ENCODE peak calls at places on chromosomes 1 and 21, in eight cellular contexts. One of them, this sample, is unnamed.
A peak's percentile ranks its signal among the peaks of the same experiment; 100 is the strongest.

GRCh38 chr21:46063227-46063626 is 34.7 kb upstream of the COL6A2 start:
- DNase-seq in activated CD4-positive, alpha-beta T cell treated with anti-CD3 and anti-CD28 coated beads for 36 hours: no peak
- DNase-seq in NCI-H2081: no peak
- DNase-seq in effector CD4-positive, alpha-beta T cell: no peak
- DNase-seq in CD8-positive, alpha-beta T cell: no peak
- DNase-seq in substantia nigra: no peak
- DNase-seq in iPS DF 6.9: no peak
- DNase-seq in HL-60: no peak
- DNase-seq in this sample: no peak

GRCh38 chr1:185044387-185044786 is 971 bp upstream of the RNF2 start:
- DNase-seq in activated CD4-positive, alpha-beta T cell treated with anti-CD3 and anti-CD28 coated beads for 36 hours: no peak
- DNase-seq in NCI-H2081: no peak
- DNase-seq in effector CD4-positive, alpha-beta T cell: no peak
- DNase-seq in CD8-positive, alpha-beta T cell: no peak
- DNase-seq in substantia nigra: no peak
- DNase-seq in iPS DF 6.9: no peak
- DNase-seq in HL-60: no peak
- DNase-seq in this sample: no peak

GRCh38 chr1:52707927-52708655 is 9.9 kb upstream of the COA7 start:
- DNase-seq in activated CD4-positive, alpha-beta T cell treated with anti-CD3 and anti-CD28 coated beads for 36 hours: no peak
- DNase-seq in NCI-H2081: no peak
- DNase-seq in effector CD4-positive, alpha-beta T cell: no peak
- DNase-seq in CD8-positive, alpha-beta T cell: no peak
- DNase-seq in substantia nigra: no peak
- DNase-seq in iPS DF 6.9: no peak
- DNase-seq in HL-60: no peak
- DNase-seq in this sample: no peak

GRCh38 chr1:200040516-200041138 is 13.1 kb downstream of the NR5A2 start:
- DNase-seq in activated CD4-positive, alpha-beta T cell treated with anti-CD3 and anti-CD28 coated beads for 36 hours: no peak
- DNase-seq in NCI-H2081: no peak
- DNase-seq in effector CD4-positive, alpha-beta T cell: no peak
- DNase-seq in CD8-positive, alpha-beta T cell: no peak
- DNase-seq in substantia nigra: no peak
- DNase-seq in iPS DF 6.9: no peak
- DNase-seq in HL-60: no peak
- DNase-seq in this sample: no peak

GRCh38 chr1:1162597-1163537 is 10.8 kb upstream of the TTLL10 start:
- DNase-seq in activated CD4-positive, alpha-beta T cell treated with anti-CD3 and anti-CD28 coated beads for 36 hours: no peak
- DNase-seq in NCI-H2081: peak; percentile 91
- DNase-seq in effector CD4-positive, alpha-beta T cell: no peak
- DNase-seq in CD8-positive, alpha-beta T cell: no peak
- DNase-seq in substantia nigra: no peak
- DNase-seq in iPS DF 6.9: no peak
- DNase-seq in HL-60: no peak
- DNase-seq in this sample: peak; percentile 63

GRCh38 chr1:246587606-246588005 is 21.4 kb downstream of the CNST start:
- DNase-seq in activated CD4-positive, alpha-beta T cell treated with anti-CD3 and anti-CD28 coated beads for 36 hours: no peak
- DNase-seq in NCI-H2081: no peak
- DNase-seq in effector CD4-positive, alpha-beta T cell: no peak
- DNase-seq in CD8-positive, alpha-beta T cell: no peak
- DNase-seq in substantia nigra: no peak
- DNase-seq in iPS DF 6.9: no peak
- DNase-seq in HL-60: peak; percentile 59
- DNase-seq in this sample: no peak

GRCh38 chr1:31588751-31589515 is 12.6 kb downstream of the TINAGL1 start:
- DNase-seq in activated CD4-positive, alpha-beta T cell treated with anti-CD3 and anti-CD28 coated beads for 36 hours: no peak
- DNase-seq in NCI-H2081: no peak
- DNase-seq in effector CD4-positive, alpha-beta T cell: no peak
- DNase-seq in CD8-positive, alpha-beta T cell: no peak
- DNase-seq in substantia nigra: no peak
- DNase-seq in iPS DF 6.9: no peak
- DNase-seq in HL-60: no peak
- DNase-seq in this sample: no peak

GRCh38 chr1:175864625-175865024 is 121.2 kb upstream of the TNR start:
- DNase-seq in activated CD4-positive, alpha-beta T cell treated with anti-CD3 and anti-CD28 coated beads for 36 hours: no peak
- DNase-seq in NCI-H2081: no peak
- DNase-seq in effector CD4-positive, alpha-beta T cell: no peak
- DNase-seq in CD8-positive, alpha-beta T cell: no peak
- DNase-seq in substantia nigra: no peak
- DNase-seq in iPS DF 6.9: no peak
- DNase-seq in HL-60: no peak
- DNase-seq in this sample: no peak

GRCh38 chr1:224300346-224300745 is 29.6 kb downstream of the NVL start:
- DNase-seq in activated CD4-positive, alpha-beta T cell treated with anti-CD3 and anti-CD28 coated beads for 36 hours: no peak
- DNase-seq in NCI-H2081: no peak
- DNase-seq in effector CD4-positive, alpha-beta T cell: no peak
- DNase-seq in CD8-positive, alpha-beta T cell: no peak
- DNase-seq in substantia nigra: no peak
- DNase-seq in iPS DF 6.9: no peak
- DNase-seq in HL-60: peak; percentile 33
- DNase-seq in this sample: no peak

GRCh38 chr1:162562452-162562828 is 918 bp downstream of the UAP1 start:
- DNase-seq in activated CD4-positive, alpha-beta T cell treated with anti-CD3 and anti-CD28 coated beads for 36 hours: peak; percentile 9
- DNase-seq in NCI-H2081: no peak
- DNase-seq in effector CD4-positive, alpha-beta T cell: no peak
- DNase-seq in CD8-positive, alpha-beta T cell: no peak
- DNase-seq in substantia nigra: no peak
- DNase-seq in iPS DF 6.9: no peak
- DNase-seq in HL-60: no peak
- DNase-seq in this sample: peak; percentile 47

GRCh38 chr1:169041371-169041770 is 65.1 kb upstream of the ATP1B1 start:
- DNase-seq in activated CD4-positive, alpha-beta T cell treated with anti-CD3 and anti-CD28 coated beads for 36 hours: no peak
- DNase-seq in NCI-H2081: no peak
- DNase-seq in effector CD4-positive, alpha-beta T cell: no peak
- DNase-seq in CD8-positive, alpha-beta T cell: no peak
- DNase-seq in substantia nigra: no peak
- DNase-seq in iPS DF 6.9: no peak
- DNase-seq in HL-60: no peak
- DNase-seq in this sample: no peak

GRCh38 chr1:55141295-55141893 is 73.8 kb downstream of the USP24 start:
- DNase-seq in activated CD4-positive, alpha-beta T cell treated with anti-CD3 and anti-CD28 coated beads for 36 hours: no peak
- DNase-seq in NCI-H2081: no peak
- DNase-seq in effector CD4-positive, alpha-beta T cell: no peak
- DNase-seq in CD8-positive, alpha-beta T cell: no peak
- DNase-seq in substantia nigra: no peak
- DNase-seq in iPS DF 6.9: no peak
- DNase-seq in HL-60: no peak
- DNase-seq in this sample: no peak

GRCh38 chr1:162732566-162733335 is 57.8 kb upstream of the HSD17B7 start:
- DNase-seq in activated CD4-positive, alpha-beta T cell treated with anti-CD3 and anti-CD28 coated beads for 36 hours: no peak
- DNase-seq in NCI-H2081: no peak
- DNase-seq in effector CD4-positive, alpha-beta T cell: no peak
- DNase-seq in CD8-positive, alpha-beta T cell: no peak
- DNase-seq in substantia nigra: peak; percentile 1
- DNase-seq in iPS DF 6.9: no peak
- DNase-seq in HL-60: no peak
- DNase-seq in this sample: no peak

GRCh38 chr1:66316464-66317155 is 217.3 kb upstream of the SGIP1 start:
- DNase-seq in activated CD4-positive, alpha-beta T cell treated with anti-CD3 and anti-CD28 coated beads for 36 hours: no peak
- DNase-seq in NCI-H2081: peak; percentile 45
- DNase-seq in effector CD4-positive, alpha-beta T cell: no peak
- DNase-seq in CD8-positive, alpha-beta T cell: no peak
- DNase-seq in substantia nigra: no peak
- DNase-seq in iPS DF 6.9: no peak
- DNase-seq in HL-60: no peak
- DNase-seq in this sample: no peak

GRCh38 chr1:77511440-77511840 is 171.0 kb downstream of the ZZZ3 start:
- DNase-seq in activated CD4-positive, alpha-beta T cell treated with anti-CD3 and anti-CD28 coated beads for 36 hours: no peak
- DNase-seq in NCI-H2081: no peak
- DNase-seq in effector CD4-positive, alpha-beta T cell: no peak
- DNase-seq in CD8-positive, alpha-beta T cell: no peak
- DNase-seq in substantia nigra: no peak
- DNase-seq in iPS DF 6.9: no peak
- DNase-seq in HL-60: no peak
- DNase-seq in this sample: no peak

GRCh38 chr1:234897754-234898454 is 230.7 kb downstream of the TOMM20 start:
- DNase-seq in activated CD4-positive, alpha-beta T cell treated with anti-CD3 and anti-CD28 coated beads for 36 hours: no peak
- DNase-seq in NCI-H2081: no peak
- DNase-seq in effector CD4-positive, alpha-beta T cell: no peak
- DNase-seq in CD8-positive, alpha-beta T cell: no peak
- DNase-seq in substantia nigra: no peak
- DNase-seq in iPS DF 6.9: no peak
- DNase-seq in HL-60: no peak
- DNase-seq in this sample: no peak